ENCODE peak calls at places on chromosomes 13 and 19, in four cellular contexts. One of them, this sample, is unnamed.

GRCh38 chr13:40681341-40682051 is 15.1 kb upstream of the FOXO1 start:
- DNase-seq in cortex of kidney: no peak
- DNase-seq in HTR-8/SVneo: no peak
- DNase-seq in activated CD4-positive, alpha-beta T cell treated with anti-CD3 and anti-CD28 coated beads for 4 hours: no peak
- DNase-seq in this sample: no peak

GRCh38 chr13:114070098-114070799 is 62.2 kb downstream of the RASA3 start:
- DNase-seq in cortex of kidney: no peak
- DNase-seq in HTR-8/SVneo: no peak
- DNase-seq in activated CD4-positive, alpha-beta T cell treated with anti-CD3 and anti-CD28 coated beads for 4 hours: no peak
- DNase-seq in this sample: no peak

GRCh38 chr19:14112051-14112808 is 5.3 kb downstream of the PRKACA start:
- DNase-seq in cortex of kidney: no peak
- DNase-seq in HTR-8/SVneo: no peak
- DNase-seq in activated CD4-positive, alpha-beta T cell treated with anti-CD3 and anti-CD28 coated beads for 4 hours: no peak
- DNase-seq in this sample: no peak

GRCh38 chr19:12075538-12076139 is 11.1 kb downstream of the ZNF844 start:
- DNase-seq in cortex of kidney: no peak
- DNase-seq in HTR-8/SVneo: no peak
- DNase-seq in activated CD4-positive, alpha-beta T cell treated with anti-CD3 and anti-CD28 coated beads for 4 hours: no peak
- DNase-seq in this sample: no peak

GRCh38 chr19:6707011-6707657 is 13.3 kb downstream of the C3 start:
- DNase-seq in cortex of kidney: no peak
- DNase-seq in HTR-8/SVneo: no peak
- DNase-seq in activated CD4-positive, alpha-beta T cell treated with anti-CD3 and anti-CD28 coated beads for 4 hours: no peak
- DNase-seq in this sample: no peak

GRCh38 chr13:52048516-52048915 is 24.0 kb downstream of the UTP14C start:
- DNase-seq in cortex of kidney: no peak
- DNase-seq in HTR-8/SVneo: no peak
- DNase-seq in activated CD4-positive, alpha-beta T cell treated with anti-CD3 and anti-CD28 coated beads for 4 hours: no peak
- DNase-seq in this sample: no peak

GRCh38 chr19:55131421-55131820 is 14.0 kb upstream of the PPP1R12C start:
- DNase-seq in cortex of kidney: no peak
- DNase-seq in HTR-8/SVneo: no peak
- DNase-seq in activated CD4-positive, alpha-beta T cell treated with anti-CD3 and anti-CD28 coated beads for 4 hours: no peak
- DNase-seq in this sample: no peak

GRCh38 chr19:4405977-4406376 is 3.5 kb downstream of the CHAF1A start:
- DNase-seq in cortex of kidney: no peak
- DNase-seq in HTR-8/SVneo: no peak
- DNase-seq in activated CD4-positive, alpha-beta T cell treated with anti-CD3 and anti-CD28 coated beads for 4 hours: no peak
- DNase-seq in this sample: no peak

GRCh38 chr19:46860846-46861690 is at the start of gene ARHGAP35:
- DNase-seq in cortex of kidney: no peak
- DNase-seq in HTR-8/SVneo: no peak
- DNase-seq in activated CD4-positive, alpha-beta T cell treated with anti-CD3 and anti-CD28 coated beads for 4 hours: peak
- DNase-seq in this sample: peak